ENCODE peak calls at places on chromosomes 4 and X, in ten cellular contexts. W, K, U, R, I, G, Y, Q, X and M are unnamed samples.

GRCh38 chrX:39613997-39614679 is 483.6 kb downstream of the BCOR start:
- DNase-seq in W (no peak), K (peak), U (no peak), R (peak), I (no peak), G (no peak), Y (peak), Q (no peak), X (no peak), M (no peak)

GRCh38 chr4:24921491-24921890 is 8.6 kb upstream of the CCDC149 start:
- DNase-seq in W (no peak), K (no peak), U (no peak), R (no peak), I (no peak), G (no peak), Y (no peak), Q (no peak), X (no peak), M (no peak)

GRCh38 chrX:152445926-152446325 is 5.2 kb downstream of the GABRA3 start:
- DNase-seq in W (no peak), K (no peak), U (no peak), R (no peak), I (no peak), G (no peak), Y (peak), Q (no peak), X (no peak), M (no peak)

GRCh38 chr4:183142566-183143545 is 43.8 kb downstream of the WWC2 start:
- DNase-seq in W (no peak), K (peak), U (peak), R (no peak), I (peak), G (peak), Y (peak), Q (no peak), X (peak), M (peak)

GRCh38 chr4:6671648-6672047 is 22.0 kb upstream of the S100P start:
- DNase-seq in W (no peak), K (no peak), U (no peak), R (no peak), I (no peak), G (no peak), Y (no peak), Q (no peak), X (no peak), M (no peak)

GRCh38 chr4:38109896-38110295 is 149.7 kb downstream of the PTTG2 start:
- DNase-seq in W (no peak), K (peak), U (no peak), R (no peak), I (no peak), G (peak), Y (no peak), Q (no peak), X (no peak), M (peak)

GRCh38 chrX:141904262-141904661 is 568 bp downstream of the MAGEC1 start:
- DNase-seq in W (no peak), K (no peak), U (no peak), R (no peak), I (no peak), G (no peak), Y (no peak), Q (no peak), X (no peak), M (no peak)

GRCh38 chrX:30572678-30573077 is 4.9 kb downstream of the TASL start:
- DNase-seq in W (no peak), K (no peak), U (no peak), R (no peak), I (no peak), G (no peak), Y (no peak), Q (no peak), X (no peak), M (no peak)

GRCh38 chrX:27350476-27350875 is 112.7 kb downstream of the PPP4R3C start:
- DNase-seq in W (no peak), K (no peak), U (no peak), R (no peak), I (no peak), G (no peak), Y (peak), Q (no peak), X (no peak), M (no peak)